ENCODE peak calls at places on chromosomes 12 and 14, in seven cellular contexts. One of them, this sample, is unnamed.

GRCh38 chr12:101117842-101118241 is 92.2 kb downstream of the SLC5A8 start:
- DNase-seq in DMS53: no peak
- DNase-seq in HCT116: no peak
- DNase-seq in H54: no peak
- DNase-seq in glutamatergic neuron: no peak
- DNase-seq in WTC11: no peak
- DNase-seq in tibial artery: no peak
- DNase-seq in this sample: no peak

GRCh38 chr14:37584211-37585100 is 10.6 kb downstream of the FOXA1 start:
- DNase-seq in HCT116: no peak
- DNase-seq in WTC11: peak; percentile 46
- DNase-seq in H54: no peak
- DNase-seq in tibial artery: no peak
- DNase-seq in glutamatergic neuron: peak; percentile 34
- DNase-seq in DMS53: no peak
- DNase-seq in this sample: peak; percentile 51

GRCh38 chr12:9634177-9634803 is 26.6 kb upstream of the KLRB1 start:
- DNase-seq in WTC11: peak; percentile 61
- DNase-seq in H54: no peak
- DNase-seq in DMS53: peak; percentile 84
- DNase-seq in tibial artery: no peak
- DNase-seq in glutamatergic neuron: peak; percentile 27
- DNase-seq in HCT116: no peak
- DNase-seq in this sample: peak; percentile 72

GRCh38 chr12:124993568-124994434 is at the start of gene BRI3BP:
- DNase-seq in HCT116: no peak
- DNase-seq in WTC11: peak; percentile 39
- DNase-seq in glutamatergic neuron: peak; percentile 53
- DNase-seq in H54: peak; percentile 68
- DNase-seq in DMS53: peak; percentile 90
- DNase-seq in tibial artery: no peak
- DNase-seq in this sample: peak; percentile 82

GRCh38 chr12:62191747-62192485 is 68.3 kb upstream of the USP15 start:
- DNase-seq in tibial artery: no peak
- DNase-seq in WTC11: peak; percentile 29
- DNase-seq in H54: no peak
- DNase-seq in glutamatergic neuron: peak; percentile 38
- DNase-seq in DMS53: peak; percentile 77
- DNase-seq in HCT116: no peak
- DNase-seq in this sample: peak; percentile 27

GRCh38 chr14:37985826-37986470 is 221.8 kb upstream of the SSTR1 start:
- DNase-seq in DMS53: peak; percentile 68
- DNase-seq in HCT116: peak; percentile 41
- DNase-seq in H54: no peak
- DNase-seq in tibial artery: no peak
- DNase-seq in WTC11: peak; percentile 59
- DNase-seq in glutamatergic neuron: peak; percentile 21
- DNase-seq in this sample: peak; percentile 51

GRCh38 chr14:57247283-57247682 is 21.4 kb downstream of the EXOC5 start:
- DNase-seq in H54: no peak
- DNase-seq in DMS53: no peak
- DNase-seq in tibial artery: no peak
- DNase-seq in WTC11: no peak
- DNase-seq in glutamatergic neuron: no peak
- DNase-seq in HCT116: no peak
- DNase-seq in this sample: no peak

GRCh38 chr12:25496098-25496587 is 56.9 kb downstream of the LMNTD1 start:
- DNase-seq in HCT116: no peak
- DNase-seq in WTC11: no peak
- DNase-seq in tibial artery: no peak
- DNase-seq in H54: no peak
- DNase-seq in DMS53: peak; percentile 76
- DNase-seq in glutamatergic neuron: no peak
- DNase-seq in this sample: no peak

GRCh38 chr12:7602287-7602686 is 63.4 kb downstream of the APOBEC1 start:
- DNase-seq in DMS53: peak; percentile 22
- DNase-seq in tibial artery: no peak
- DNase-seq in glutamatergic neuron: no peak
- DNase-seq in H54: no peak
- DNase-seq in HCT116: peak; percentile 22
- DNase-seq in WTC11: no peak
- DNase-seq in this sample: no peak

GRCh38 chr12:56723889-56724659 is 1.0 kb downstream of the NACA start:
- DNase-seq in WTC11: no peak
- DNase-seq in HCT116: no peak
- DNase-seq in H54: no peak
- DNase-seq in glutamatergic neuron: no peak
- DNase-seq in DMS53: peak; percentile 38
- DNase-seq in tibial artery: peak; percentile 79
- DNase-seq in this sample: no peak

GRCh38 chr12:54611715-54612116 is 23.0 kb downstream of the LACRT start:
- DNase-seq in HCT116: no peak
- DNase-seq in H54: no peak
- DNase-seq in tibial artery: no peak
- DNase-seq in glutamatergic neuron: no peak
- DNase-seq in WTC11: no peak
- DNase-seq in DMS53: no peak
- DNase-seq in this sample: no peak

GRCh38 chr14:48325486-48325885 is 650.1 kb upstream of the MDGA2 start:
- DNase-seq in tibial artery: no peak
- DNase-seq in glutamatergic neuron: no peak
- DNase-seq in HCT116: no peak
- DNase-seq in H54: no peak
- DNase-seq in WTC11: no peak
- DNase-seq in DMS53: no peak
- DNase-seq in this sample: no peak

GRCh38 chr12:47804177-47804576 is 15.5 kb downstream of the HDAC7 start:
- DNase-seq in tibial artery: no peak
- DNase-seq in glutamatergic neuron: no peak
- DNase-seq in HCT116: no peak
- DNase-seq in WTC11: no peak
- DNase-seq in H54: no peak
- DNase-seq in DMS53: no peak
- DNase-seq in this sample: no peak

GRCh38 chr14:104895786-104896642 is 28.7 kb upstream of the PLD4 start:
- DNase-seq in WTC11: no peak
- DNase-seq in glutamatergic neuron: peak; percentile 18
- DNase-seq in DMS53: peak; percentile 94
- DNase-seq in H54: no peak
- DNase-seq in tibial artery: peak; percentile 69
- DNase-seq in HCT116: no peak
- DNase-seq in this sample: no peak

GRCh38 chr14:37697489-37698121 is 102.2 kb downstream of the TTC6 start:
- DNase-seq in glutamatergic neuron: no peak
- DNase-seq in HCT116: no peak
- DNase-seq in tibial artery: no peak
- DNase-seq in H54: no peak
- DNase-seq in WTC11: no peak
- DNase-seq in DMS53: no peak
- DNase-seq in this sample: no peak

GRCh38 chr12:108446766-108447165 is 68.3 kb upstream of the FICD start:
- DNase-seq in HCT116: no peak
- DNase-seq in tibial artery: no peak
- DNase-seq in WTC11: no peak
- DNase-seq in DMS53: no peak
- DNase-seq in H54: no peak
- DNase-seq in glutamatergic neuron: no peak
- DNase-seq in this sample: no peak

GRCh38 chr12:67650127-67650495 is 1.6 kb downstream of the DYRK2 start:
- DNase-seq in DMS53: peak; percentile 62
- DNase-seq in WTC11: no peak
- DNase-seq in tibial artery: no peak
- DNase-seq in glutamatergic neuron: peak; percentile 69
- DNase-seq in H54: peak; percentile 12
- DNase-seq in HCT116: no peak
- DNase-seq in this sample: peak; percentile 48

GRCh38 chr12:131583085-131583712 is 127.7 kb upstream of the SFSWAP start:
- DNase-seq in WTC11: no peak
- DNase-seq in glutamatergic neuron: no peak
- DNase-seq in HCT116: no peak
- DNase-seq in DMS53: no peak
- DNase-seq in tibial artery: no peak
- DNase-seq in H54: no peak
- DNase-seq in this sample: no peak

GRCh38 chr14:100288382-100289185 is 17.7 kb downstream of the SLC25A29 start:
- DNase-seq in tibial artery: no peak
- DNase-seq in H54: no peak
- DNase-seq in glutamatergic neuron: no peak
- DNase-seq in DMS53: no peak
- DNase-seq in HCT116: no peak
- DNase-seq in WTC11: peak; percentile 5
- DNase-seq in this sample: no peak

GRCh38 chr14:68634874-68635601 is 157.8 kb downstream of the ZFP36L1 start:
- DNase-seq in glutamatergic neuron: no peak
- DNase-seq in HCT116: no peak
- DNase-seq in H54: no peak
- DNase-seq in WTC11: no peak
- DNase-seq in tibial artery: no peak
- DNase-seq in DMS53: no peak
- DNase-seq in this sample: no peak

GRCh38 chr14:24806061-24806678 is 172.2 kb upstream of the GZMB start:
- DNase-seq in HCT116: no peak
- DNase-seq in H54: peak; percentile 14
- DNase-seq in WTC11: peak; percentile 87
- DNase-seq in DMS53: peak; percentile 82
- DNase-seq in tibial artery: no peak
- DNase-seq in glutamatergic neuron: peak; percentile 82
- DNase-seq in this sample: peak; percentile 88

GRCh38 chr12:109670647-109671046 is 43.0 kb upstream of the FAM222A start:
- DNase-seq in tibial artery: no peak
- DNase-seq in glutamatergic neuron: no peak
- DNase-seq in WTC11: no peak
- DNase-seq in DMS53: no peak
- DNase-seq in H54: no peak
- DNase-seq in HCT116: no peak
- DNase-seq in this sample: no peak

GRCh38 chr12:123223241-123223668 is 9.7 kb downstream of the MPHOSPH9 start:
- DNase-seq in H54: no peak
- DNase-seq in WTC11: no peak
- DNase-seq in glutamatergic neuron: no peak
- DNase-seq in DMS53: no peak
- DNase-seq in tibial artery: no peak
- DNase-seq in HCT116: no peak
- DNase-seq in this sample: no peak

GRCh38 chr12:110750784-110751461 is 8.2 kb upstream of the PPP1CC start:
- DNase-seq in glutamatergic neuron: no peak
- DNase-seq in tibial artery: no peak
- DNase-seq in WTC11: no peak
- DNase-seq in DMS53: no peak
- DNase-seq in H54: no peak
- DNase-seq in HCT116: no peak
- DNase-seq in this sample: no peak

GRCh38 chr12:89690925-89691324 is 17.7 kb downstream of the ATP2B1 start:
- DNase-seq in glutamatergic neuron: peak; percentile 46
- DNase-seq in tibial artery: no peak
- DNase-seq in DMS53: no peak
- DNase-seq in H54: no peak
- DNase-seq in WTC11: no peak
- DNase-seq in HCT116: no peak
- DNase-seq in this sample: no peak

GRCh38 chr12:6346235-6346832 is 4.5 kb upstream of the TNFRSF1A start:
- DNase-seq in WTC11: no peak
- DNase-seq in glutamatergic neuron: no peak
- DNase-seq in H54: no peak
- DNase-seq in DMS53: peak; percentile 79
- DNase-seq in HCT116: no peak
- DNase-seq in tibial artery: no peak
- DNase-seq in this sample: no peak

GRCh38 chr12:46743471-46743870 is 82.3 kb downstream of the SLC38A4 start:
- DNase-seq in HCT116: no peak
- DNase-seq in WTC11: no peak
- DNase-seq in tibial artery: no peak
- DNase-seq in H54: no peak
- DNase-seq in DMS53: no peak
- DNase-seq in glutamatergic neuron: no peak
- DNase-seq in this sample: no peak

GRCh38 chr12:52452101-52452500 is at the start of gene KRT6B:
- DNase-seq in DMS53: no peak
- DNase-seq in H54: no peak
- DNase-seq in tibial artery: no peak
- DNase-seq in WTC11: no peak
- DNase-seq in glutamatergic neuron: no peak
- DNase-seq in HCT116: no peak
- DNase-seq in this sample: peak; percentile 6

GRCh38 chr12:16048511-16048910 is 137.4 kb downstream of the DERA start:
- DNase-seq in tibial artery: no peak
- DNase-seq in glutamatergic neuron: no peak
- DNase-seq in DMS53: no peak
- DNase-seq in WTC11: no peak
- DNase-seq in HCT116: no peak
- DNase-seq in H54: no peak
- DNase-seq in this sample: no peak

GRCh38 chr14:99522457-99522891 is 41.3 kb downstream of the CCNK start:
- DNase-seq in tibial artery: no peak
- DNase-seq in WTC11: no peak
- DNase-seq in H54: peak; percentile 74
- DNase-seq in HCT116: no peak
- DNase-seq in glutamatergic neuron: peak; percentile 38
- DNase-seq in DMS53: peak; percentile 20
- DNase-seq in this sample: no peak

GRCh38 chr12:12443482-12443881 is 86.6 kb downstream of the BORCS5 start:
- DNase-seq in tibial artery: peak; percentile 83
- DNase-seq in H54: no peak
- DNase-seq in glutamatergic neuron: no peak
- DNase-seq in HCT116: no peak
- DNase-seq in DMS53: no peak
- DNase-seq in WTC11: no peak
- DNase-seq in this sample: no peak

GRCh38 chr12:64821116-64821630 is 3.3 kb upstream of the TBC1D30 start:
- DNase-seq in H54: no peak
- DNase-seq in glutamatergic neuron: no peak
- DNase-seq in DMS53: no peak
- DNase-seq in HCT116: no peak
- DNase-seq in WTC11: no peak
- DNase-seq in tibial artery: no peak
- DNase-seq in this sample: no peak

GRCh38 chr12:68609955-68610434 is 704 bp upstream of the RAP1B start:
- DNase-seq in tibial artery: no peak
- DNase-seq in H54: peak; percentile 18
- DNase-seq in glutamatergic neuron: no peak
- DNase-seq in HCT116: no peak
- DNase-seq in WTC11: no peak
- DNase-seq in DMS53: peak; percentile 65
- DNase-seq in this sample: no peak

GRCh38 chr12:76266797-76267196 is 81.4 kb downstream of the BBS10 start:
- DNase-seq in H54: peak; percentile 33
- DNase-seq in DMS53: peak; percentile 74
- DNase-seq in HCT116: no peak
- DNase-seq in glutamatergic neuron: no peak
- DNase-seq in WTC11: no peak
- DNase-seq in tibial artery: no peak
- DNase-seq in this sample: no peak

GRCh38 chr12:103930787-103931536 is 752 bp downstream of the HSP90B1 start:
- DNase-seq in H54: no peak
- DNase-seq in HCT116: no peak
- DNase-seq in WTC11: peak; percentile 28
- DNase-seq in DMS53: peak; percentile 75
- DNase-seq in glutamatergic neuron: peak; percentile 37
- DNase-seq in tibial artery: peak; percentile 75
- DNase-seq in this sample: peak; percentile 18

GRCh38 chr14:90658541-90658967 is 157.7 kb downstream of the TTC7B start:
- DNase-seq in H54: peak; percentile 86
- DNase-seq in glutamatergic neuron: no peak
- DNase-seq in tibial artery: no peak
- DNase-seq in HCT116: no peak
- DNase-seq in DMS53: no peak
- DNase-seq in WTC11: no peak
- DNase-seq in this sample: no peak

GRCh38 chr14:67911506-67911905 is 91.9 kb downstream of the RAD51B start:
- DNase-seq in HCT116: no peak
- DNase-seq in H54: no peak
- DNase-seq in glutamatergic neuron: no peak
- DNase-seq in WTC11: no peak
- DNase-seq in DMS53: no peak
- DNase-seq in tibial artery: no peak
- DNase-seq in this sample: no peak

GRCh38 chr12:104282109-104282508 is 21.4 kb upstream of the EID3 start:
- DNase-seq in DMS53: no peak
- DNase-seq in WTC11: no peak
- DNase-seq in HCT116: no peak
- DNase-seq in glutamatergic neuron: no peak
- DNase-seq in H54: no peak
- DNase-seq in tibial artery: no peak
- DNase-seq in this sample: no peak